ENCODE peak calls at places on chromosomes 13 and 19, in seven cellular contexts. V is cardiac fibroblast; D is activated CD4-positive, alpha-beta T cell treated with anti-CD3 and anti-CD28 coated beads, Interleukin-2, amount 50 U/mL, for 48 hours; U is stimulated activated CD4-positive, alpha-beta T cell treated with anti-CD3 and anti-CD28 coated beads, Interleukin-4, amount 100 ng/mL, for 24 hours; Z is astrocyte of the spinal cord; G is HCT116; H is activated CD4-positive, alpha-beta memory T cell treated with anti-CD3 and anti-CD28 coated beads for 36 hours. C is an unnamed sample.

GRCh38 chr13:94169783-94170513 is 309.5 kb downstream of the DCT start:
- DNase-seq in Z (peak), U (no peak), V (peak), D (no peak), G (no peak), H (no peak), C (no peak)

GRCh38 chr19:34171539-34171876 is 796 bp upstream of the LSM14A start:
- DNase-seq in G (no peak), H (peak), D (peak), Z (peak), U (peak), V (no peak), C (no peak)

GRCh38 chr13:80132741-80133601 is 208.0 kb downstream of the SPRY2 start:
- DNase-seq in Z (peak), V (peak), G (no peak), U (no peak), D (no peak), H (no peak), C (peak)

GRCh38 chr19:31574251-31574973 is 225.2 kb upstream of the TSHZ3 start:
- DNase-seq in G (no peak), H (no peak), U (no peak), V (no peak), Z (no peak), D (no peak), C (no peak)

GRCh38 chr13:54633461-54633860 is 1604.8 kb downstream of the OLFM4 start:
- DNase-seq in H (no peak), Z (no peak), D (no peak), U (no peak), V (no peak), G (no peak), C (no peak)

GRCh38 chr19:4636761-4637160 is 2.6 kb upstream of the TNFAIP8L1 start:
- DNase-seq in Z (no peak), H (no peak), V (no peak), D (no peak), U (no peak), G (no peak), C (no peak)

GRCh38 chr19:17340302-17340870 is 3.0 kb downstream of the GTPBP3 start:
- DNase-seq in H (no peak), Z (no peak), U (no peak), D (peak), G (no peak), V (no peak), C (no peak)

GRCh38 chr13:41552031-41552430 is 94.7 kb downstream of the RGCC start:
- DNase-seq in Z (no peak), H (no peak), V (no peak), U (no peak), D (no peak), G (no peak), C (no peak)

GRCh38 chr19:50718255-50719118 is 1.1 kb downstream of the SHANK1 start:
- DNase-seq in U (no peak), G (no peak), D (no peak), H (no peak), V (no peak), Z (no peak), C (no peak)

GRCh38 chr19:2733930-2734588 is 5.8 kb downstream of the SLC39A3 start:
- DNase-seq in H (no peak), U (no peak), G (no peak), D (no peak), V (no peak), Z (no peak), C (no peak)

GRCh38 chr19:18967358-18968146 is 26.5 kb upstream of the HOMER3 start:
- DNase-seq in V (peak), G (no peak), D (no peak), U (no peak), H (no peak), Z (peak), C (peak)

GRCh38 chr19:8209965-8210659 is 942 bp downstream of the CERS4 start:
- DNase-seq in V (no peak), Z (no peak), H (no peak), D (no peak), U (no peak), G (no peak), C (no peak)

GRCh38 chr13:67341406-67341805 is 111.3 kb upstream of the PCDH9 start:
- DNase-seq in Z (peak), U (no peak), V (no peak), G (no peak), H (no peak), D (no peak), C (no peak)

GRCh38 chr19:10510301-10510802 is 6.9 kb downstream of the S1PR5 start:
- DNase-seq in V (no peak), H (peak), Z (no peak), U (peak), D (peak), G (no peak), C (no peak)

GRCh38 chr19:4061178-4061682 is 5.5 kb downstream of the ZBTB7A start:
- DNase-seq in G (no peak), D (peak), Z (no peak), V (peak), U (no peak), H (peak), C (peak)

GRCh38 chr13:42233726-42234125 is 38.2 kb upstream of the AKAP11 start:
- DNase-seq in U (no peak), Z (no peak), V (no peak), D (no peak), H (no peak), G (no peak), C (no peak)

GRCh38 chr13:79647518-79647917 is 166.6 kb downstream of the NDFIP2 start:
- DNase-seq in G (no peak), U (no peak), H (no peak), D (no peak), Z (no peak), V (no peak), C (peak)

GRCh38 chr13:113839536-113840204 is 24.2 kb downstream of the GAS6 start:
- DNase-seq in H (no peak), D (no peak), Z (no peak), G (no peak), V (no peak), U (no peak), C (no peak)

GRCh38 chr13:43331676-43332075 is 308.3 kb downstream of the DNAJC15 start:
- DNase-seq in D (no peak), G (no peak), Z (peak), V (peak), U (no peak), H (no peak), C (no peak)

GRCh38 chr19:12796146-12797071 is 5.1 kb downstream of the JUNB start:
- DNase-seq in Z (peak), D (peak), H (peak), U (peak), G (no peak), V (peak), C (peak)

GRCh38 chr13:32731576-32731975 is 145.3 kb downstream of the PDS5B start:
- DNase-seq in V (peak), D (no peak), U (peak), H (peak), G (no peak), Z (peak), C (peak)

GRCh38 chr13:99975626-99976025 is 4.1 kb upstream of the ZIC5 start:
- DNase-seq in G (no peak), Z (no peak), U (no peak), D (no peak), H (no peak), V (no peak), C (no peak)

GRCh38 chr13:97205971-97206370 is 16.2 kb upstream of the MBNL2 start:
- DNase-seq in U (no peak), G (no peak), V (peak), D (no peak), Z (no peak), H (no peak), C (peak)

GRCh38 chr19:16571283-16571682 is 932 bp downstream of the SLC35E1 start:
- DNase-seq in V (peak), U (no peak), Z (peak), D (no peak), G (no peak), H (no peak), C (peak)

GRCh38 chr13:90723381-90723780 is 624.1 kb upstream of the MIR17HG start:
- DNase-seq in G (no peak), D (no peak), U (no peak), Z (no peak), V (peak), H (no peak), C (no peak)